ENCODE peak calls at places on chromosomes 3 and 15, in seven cellular contexts. A is heart right ventricle, I is NCI-H1417 treated with DMSO at 0.1 percent for 48 hours, Z is T1000, Q is substantia nigra, D is head of caudate nucleus, P is NCI-H510A treated with DMSO at 0.1 percent for 48 hours. K is an unnamed sample.

GRCh38 chr15:35289029-35289617 is 204.0 kb upstream of the NANOGP8 start:
- DNase-seq in A (peak), Z (no peak), P (peak), D (peak), Q (no peak), I (peak), K (no peak)

GRCh38 chr3:10764314-10765051 is 51.5 kb upstream of the SLC6A11 start:
- DNase-seq in Z (no peak), D (peak), I (no peak), Q (peak), A (no peak), P (no peak), K (peak)

GRCh38 chr15:80597081-80597480 is 98.0 kb upstream of the ABHD17C start:
- DNase-seq in Q (no peak), Z (no peak), D (no peak), A (no peak), P (no peak), I (no peak), K (no peak)

GRCh38 chr15:67997996-67998395 is 56.1 kb upstream of the PIAS1 start:
- DNase-seq in Z (no peak), A (no peak), Q (no peak), P (no peak), I (no peak), D (no peak), K (no peak)

GRCh38 chr15:93466380-93466779 is 377.4 kb upstream of the RGMA start:
- DNase-seq in A (no peak), Z (no peak), I (no peak), Q (no peak), P (no peak), D (no peak), K (no peak)

GRCh38 chr15:93523490-93523889 is 434.5 kb upstream of the RGMA start:
- DNase-seq in D (no peak), A (no peak), P (no peak), I (no peak), Z (peak), Q (no peak), K (no peak)

GRCh38 chr15:90300988-90301715 is 35.7 kb downstream of the NGRN start:
- DNase-seq in Q (no peak), Z (peak), D (peak), A (peak), P (peak), I (no peak), K (no peak)

GRCh38 chr3:117355566-117355965 is 646.0 kb downstream of the TUSC7 start:
- DNase-seq in A (no peak), Z (no peak), P (no peak), D (no peak), Q (peak), I (peak), K (no peak)

GRCh38 chr15:33278816-33279612 is 31.8 kb upstream of the RYR3 start:
- DNase-seq in Q (no peak), P (no peak), D (peak), Z (peak), I (no peak), A (no peak), K (no peak)

GRCh38 chr3:146390967-146391366 is 78.4 kb downstream of the PLSCR2 start:
- DNase-seq in Q (no peak), Z (no peak), A (peak), I (no peak), D (no peak), P (no peak), K (no peak)

GRCh38 chr3:25035511-25035910 is 392.6 kb upstream of the RARB start:
- DNase-seq in A (no peak), D (no peak), P (no peak), I (no peak), Z (no peak), Q (no peak), K (no peak)

GRCh38 chr15:45168286-45168685 is 19.5 kb downstream of the SHF start:
- DNase-seq in I (no peak), A (no peak), Q (no peak), Z (no peak), P (no peak), D (no peak), K (no peak)

GRCh38 chr15:69462030-69462492 is 9.4 kb downstream of the RPLP1 start:
- DNase-seq in D (peak), P (peak), Q (no peak), I (no peak), A (peak), Z (no peak), K (no peak)

GRCh38 chr15:80769471-80770355 is 9.5 kb upstream of the CEMIP start:
- DNase-seq in I (no peak), D (no peak), Q (no peak), P (no peak), A (no peak), Z (no peak), K (no peak)

GRCh38 chr15:42155546-42156265 is 730 bp downstream of the PLA2G4F start:
- DNase-seq in Z (no peak), A (no peak), Q (no peak), D (no peak), P (peak), I (no peak), K (no peak)

GRCh38 chr15:67026171-67026967 is 39.0 kb upstream of the SMAD3 start:
- DNase-seq in I (no peak), D (no peak), A (no peak), P (no peak), Q (no peak), Z (no peak), K (no peak)

GRCh38 chr3:160450846-160451245 is 1.3 kb upstream of the TRIM59 start:
- DNase-seq in Z (peak), Q (no peak), P (no peak), A (no peak), I (no peak), D (no peak), K (no peak)

GRCh38 chr15:100043069-100043641 is 298.6 kb downstream of the ADAMTS17 start:
- DNase-seq in Z (peak), A (no peak), I (no peak), Q (no peak), D (no peak), P (no peak), K (no peak)

GRCh38 chr3:15428539-15428938 is 1.1 kb downstream of the EAF1 start:
- DNase-seq in D (no peak), Q (no peak), Z (no peak), A (no peak), P (peak), I (no peak), K (no peak)

GRCh38 chr3:30544811-30545210 is 61.6 kb upstream of the TGFBR2 start:
- DNase-seq in Z (peak), P (no peak), Q (no peak), I (no peak), A (no peak), D (no peak), K (no peak)

K was measured in nucleus accumbens.